ENCODE peak calls at places on chromosomes 6 and 20, in eight cellular contexts. N is K562; J is heart left ventricle; T is CD8-positive, alpha-beta T cell; P is transverse colon; X is PC-3; A is BE2C; M is adipocyte. U is an unnamed sample.

GRCh38 chr20:2596673-2597279 is 55.7 kb upstream of the NOP56 start:
- DNase-seq in N (no peak), J (no peak), T (no peak), P (no peak), X (no peak), A (no peak), M (no peak), U (peak; percentile 65)

GRCh38 chr6:169975286-169975685 is 223.9 kb downstream of the ERMARD start:
- DNase-seq in N (no peak), J (peak; percentile 62), T (no peak), P (peak; percentile 5), X (no peak), A (no peak), M (no peak), U (no peak)

GRCh38 chr6:107784669-107785068 is 39.4 kb downstream of the SCML4 start:
- DNase-seq in N (no peak), J (no peak), T (peak; percentile 19), P (no peak), X (no peak), A (no peak), M (no peak), U (no peak)

GRCh38 chr6:131136021-131136847 is 967 bp downstream of the AKAP7 start:
- DNase-seq in N (no peak), J (no peak), T (no peak), P (peak; percentile 16), X (peak; percentile 35), A (no peak), M (peak; percentile 18), U (peak; percentile 46)

GRCh38 chr20:23190557-23190956 is 104.4 kb upstream of the CD93 start:
- DNase-seq in N (no peak), J (no peak), T (no peak), P (no peak), X (no peak), A (no peak), M (no peak), U (no peak)

GRCh38 chr20:38706482-38706881 is 17.8 kb upstream of the SLC32A1 start:
- DNase-seq in N (no peak), J (no peak), T (no peak), P (no peak), X (no peak), A (peak; percentile 81), M (no peak), U (no peak)

GRCh38 chr6:37025621-37026466 is 20.4 kb downstream of the FGD2 start:
- DNase-seq in N (no peak), J (no peak), T (no peak), P (no peak), X (no peak), A (no peak), M (no peak), U (no peak)

GRCh38 chr6:166477647-166478365 is 95.1 kb upstream of the MPC1 start:
- DNase-seq in N (no peak), J (no peak), T (no peak), P (no peak), X (no peak), A (no peak), M (no peak), U (no peak)

GRCh38 chr20:45621593-45621992 is 7.9 kb upstream of the WFDC10A start:
- DNase-seq in N (no peak), J (no peak), T (no peak), P (peak; percentile 36), X (no peak), A (no peak), M (no peak), U (no peak)

GRCh38 chr20:6765469-6766058 is 1.9 kb upstream of the BMP2 start:
- DNase-seq in N (peak; percentile 6), J (no peak), T (no peak), P (no peak), X (peak; percentile 72), A (no peak), M (peak; percentile 78), U (peak; percentile 27)

GRCh38 chr20:45390931-45391330 is 12.8 kb upstream of the TP53TG5 start:
- DNase-seq in N (no peak), J (no peak), T (no peak), P (no peak), X (no peak), A (no peak), M (no peak), U (no peak)

GRCh38 chr20:13788167-13788834 is 3.5 kb downstream of the NDUFAF5 start:
- DNase-seq in N (peak; percentile 18), J (no peak), T (peak; percentile 28), P (peak; percentile 35), X (peak; percentile 74), A (peak; percentile 66), M (peak; percentile 70), U (peak; percentile 77)

GRCh38 chr6:5481024-5481423 is 219.7 kb downstream of the FARS2 start:
- DNase-seq in N (no peak), J (no peak), T (no peak), P (no peak), X (no peak), A (no peak), M (no peak), U (no peak)

GRCh38 chr6:130853555-130854183 is 26.5 kb downstream of the SMLR1 start:
- DNase-seq in N (no peak), J (no peak), T (no peak), P (no peak), X (no peak), A (no peak), M (peak; percentile 28), U (peak; percentile 56)

GRCh38 chr20:38186788-38187221 is 21.7 kb upstream of the TGM2 start:
- DNase-seq in N (no peak), J (no peak), T (no peak), P (no peak), X (peak; percentile 95), A (no peak), M (no peak), U (no peak)

GRCh38 chr6:40383348-40384115 is 203.6 kb downstream of the LRFN2 start:
- DNase-seq in N (no peak), J (no peak), T (no peak), P (no peak), X (no peak), A (no peak), M (no peak), U (no peak)

GRCh38 chr6:137873273-137873762 is 6.3 kb downstream of the TNFAIP3 start:
- DNase-seq in N (no peak), J (no peak), T (peak; percentile 54), P (peak; percentile 86), X (peak; percentile 48), A (no peak), M (peak; percentile 96), U (peak; percentile 93)

GRCh38 chr6:121961726-121962125 is 437.7 kb upstream of the HSF2 start:
- DNase-seq in N (no peak), J (no peak), T (no peak), P (no peak), X (no peak), A (no peak), M (no peak), U (no peak)

GRCh38 chr6:53725791-53726575 is 60.4 kb upstream of the KLHL31 start:
- DNase-seq in N (peak; percentile 81), J (peak; percentile 86), T (peak; percentile 67), P (peak; percentile 82), X (peak; percentile 83), A (peak; percentile 76), M (peak; percentile 91), U (peak; percentile 45)

GRCh38 chr20:39042279-39043150 is 80.4 kb downstream of the DHX35 start:
- DNase-seq in N (no peak), J (no peak), T (no peak), P (no peak), X (no peak), A (no peak), M (peak; percentile 25), U (no peak)

DNA sequence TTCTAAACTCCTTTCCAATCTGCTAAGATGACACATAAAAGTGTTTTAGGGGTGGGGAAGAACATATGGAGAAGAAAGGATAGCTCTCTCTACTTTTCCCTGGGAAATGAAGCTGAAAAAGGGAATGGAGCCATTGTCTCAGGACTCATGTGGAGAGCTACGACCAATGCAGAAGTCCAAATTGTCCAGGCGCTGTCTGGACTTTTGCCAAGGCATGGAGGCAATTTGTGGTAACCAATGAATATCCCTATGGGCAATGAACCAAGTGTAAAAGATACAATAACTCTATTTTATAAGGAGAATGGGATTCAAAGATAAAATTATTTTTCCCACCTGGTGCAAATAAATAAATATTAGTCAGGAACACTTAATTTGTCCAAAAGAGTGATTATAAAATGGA is 16.0 kb downstream of the FBXL4 start:
- DNase-seq in N (no peak), J (no peak), T (no peak), P (no peak), X (no peak), A (peak; percentile 57), M (no peak), U (no peak)
- H3K27me3 ChIP-seq in N (no peaks in the 10 kb centered on the region), J (no peaks in the 10 kb centered on the region), T (no peaks in the 10 kb centered on the region), P (no peaks in the 10 kb centered on the region), X (no peaks in the 10 kb centered on the region), A (no peaks in the 10 kb centered on the region), M (no peaks in the 10 kb centered on the region), U (no peaks in the 10 kb centered on the region)

GRCh38 chr6:17580518-17581048 is 19.5 kb upstream of the FAM8A1 start:
- DNase-seq in N (no peak), J (peak; percentile 67), T (no peak), P (peak; percentile 34), X (peak; percentile 42), A (no peak), M (peak; percentile 42), U (peak; percentile 25)
- H3K4me3 ChIP-seq in N (no peak overlapping the region), J (peak overlapping the region; percentile 60), T (peak overlapping the region; percentile 35), P (peak overlapping the region; percentile 36), X (peak overlapping the region; percentile 71), A (no peak overlapping the region), M (peak overlapping the region; percentile 84), U (peak overlapping the region; percentile 62)

DNA sequence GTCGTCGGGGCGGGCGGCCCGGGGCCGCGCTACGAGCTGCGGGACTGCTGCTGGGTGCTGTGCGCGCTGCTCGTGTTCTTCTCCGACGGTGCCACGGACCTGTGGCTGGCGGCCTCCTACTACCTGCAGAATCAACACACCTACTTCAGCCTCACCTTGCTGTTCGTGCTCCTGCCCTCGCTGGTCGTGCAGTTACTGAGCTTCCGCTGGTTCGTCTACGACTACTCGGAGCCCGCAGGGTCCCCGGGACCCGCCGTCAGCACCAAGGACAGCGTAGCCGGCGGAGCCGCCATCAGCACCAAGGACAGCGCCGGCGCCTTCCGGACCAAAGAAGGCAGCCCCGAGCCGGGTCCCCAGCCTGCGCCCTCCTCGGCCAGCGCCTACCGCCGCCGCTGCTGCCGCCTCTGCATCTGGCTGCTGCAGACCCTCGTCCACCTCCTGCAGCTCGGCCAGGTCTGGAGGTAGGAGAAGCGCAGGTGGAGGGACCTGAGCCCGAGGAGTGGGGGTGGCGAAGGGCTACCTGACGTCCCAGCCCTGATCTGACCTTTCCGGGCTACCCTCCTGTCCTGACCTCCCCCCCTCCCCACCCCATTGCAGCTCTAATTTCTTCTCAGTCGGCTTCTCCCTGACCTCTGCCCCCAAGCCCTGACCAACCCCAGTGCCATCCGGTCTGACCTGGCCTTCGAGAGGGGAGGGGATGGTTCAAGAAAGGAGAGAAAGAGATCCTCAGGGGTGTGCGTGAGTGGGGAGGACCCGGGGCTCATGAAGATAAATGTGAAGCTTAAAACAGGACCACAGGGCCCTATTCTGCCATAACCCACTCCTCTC is 562 bp downstream of the XKR7 start:
- DNase-seq in N (peak; percentile 96), J (peak; percentile 87), T (peak; percentile 82), P (peak; percentile 56), X (peak; percentile 61), A (peak; percentile 55), M (peak; percentile 85), U (peak; percentile 48)
- H3K27me3 ChIP-seq in N (peaks cover 12% of the 10 kb centered on the region), J (peaks cover 36% of the 10 kb centered on the region), T (peaks cover 11% of the 10 kb centered on the region), P (peaks cover 59% of the 10 kb centered on the region), X (peaks cover 76% of the 10 kb centered on the region), A (no peaks in the 10 kb centered on the region), M (peaks cover 55% of the 10 kb centered on the region), U (peaks cover 29% of the 10 kb centered on the region)

GRCh38 chr6:34757687-34758274 is 476 bp downstream of the SNRPC start:
- DNase-seq in N (no peak), J (no peak), T (no peak), P (no peak), X (no peak), A (no peak), M (no peak), U (no peak)
- H3K4me3 ChIP-seq in N (peak overlapping the region; percentile 58), J (peak overlapping the region; percentile 79), T (peak overlapping the region; percentile 79), P (peak overlapping the region; percentile 29), X (peak overlapping the region; percentile 82), A (peak overlapping the region; percentile 85), M (peak overlapping the region; percentile 100), U (peak overlapping the region; percentile 97)

U was measured in brain microvascular endothelial cell.